ENCODE peak calls at places on chromosomes 7 and 10, in four cellular contexts. C is tibial artery, V is astrocyte, W is fibroblast of lung. U is an unnamed sample.

GRCh38 chr7:138753611-138754010 is 44.2 kb upstream of the TMEM213 start:
- DNase-seq in C (no peak), V (no peak), W (no peak), U (no peak)

GRCh38 chr10:48878091-48878490 is 61.5 kb downstream of the LRRC18 start:
- DNase-seq in C (no peak), V (no peak), W (no peak), U (no peak)

GRCh38 chr10:75187961-75188426 is 22.6 kb upstream of the VDAC2 start:
- DNase-seq in C (peak), V (peak), W (peak), U (no peak)

GRCh38 chr7:29288534-29289091 is 94.0 kb downstream of the CHN2 start:
- DNase-seq in C (no peak), V (no peak), W (no peak), U (no peak)

GRCh38 chr10:75254739-75255138 is 19.0 kb upstream of the COMTD1 start:
- DNase-seq in C (no peak), V (no peak), W (no peak), U (no peak)

GRCh38 chr10:62811159-62811875 is 4.8 kb downstream of the EGR2 start:
- DNase-seq in C (no peak), V (no peak), W (no peak), U (no peak)

GRCh38 chr7:378551-379455 is 88.8 kb downstream of the FOXL3 start:
- DNase-seq in C (peak), V (no peak), W (no peak), U (peak)

GRCh38 chr10:49279015-49279880 is 19.7 kb upstream of the C10orf71 start:
- DNase-seq in C (no peak), V (no peak), W (no peak), U (no peak)

GRCh38 chr7:96152706-96153105 is 169.2 kb downstream of the SLC25A13 start:
- DNase-seq in C (no peak), V (no peak), W (no peak), U (no peak)

GRCh38 chr10:8296090-8296741 is 241.7 kb downstream of the GATA3 start:
- DNase-seq in C (no peak), V (no peak), W (no peak), U (no peak)

GRCh38 chr7:117152213-117153007 is 170.4 kb downstream of the WNT2 start:
- DNase-seq in C (no peak), V (no peak), W (no peak), U (no peak)

GRCh38 chr7:150444674-150445365 is 5.6 kb upstream of the GIMAP8 start:
- DNase-seq in C (no peak), V (no peak), W (no peak), U (no peak)

GRCh38 chr7:105298439-105298894 is 90.3 kb downstream of the SRPK2 start:
- DNase-seq in C (no peak), V (no peak), W (no peak), U (no peak)

GRCh38 chr7:116588641-116589594 is 64.1 kb downstream of the CAV1 start:
- DNase-seq in C (no peak), V (peak), W (peak), U (no peak)

GRCh38 chr10:104056619-104057273 is 28.9 kb downstream of the COL17A1 start:
- DNase-seq in C (no peak), V (no peak), W (no peak), U (no peak)

GRCh38 chr10:72200883-72201282 is 14.9 kb upstream of the ANAPC16 start:
- DNase-seq in C (peak), V (no peak), W (no peak), U (no peak)

GRCh38 chr7:37000514-37000913 is 276.2 kb upstream of the AOAH start:
- DNase-seq in C (no peak), V (no peak), W (no peak), U (no peak)

GRCh38 chr7:39979406-39980073 is 29.5 kb downstream of the CDK13 start:
- DNase-seq in C (no peak), V (no peak), W (no peak), U (no peak)

GRCh38 chr7:150514748-150515222 is at the start of gene GIMAP7:
- DNase-seq in C (no peak), V (no peak), W (no peak), U (no peak)

GRCh38 chr7:151117565-151117964 is 31.3 kb downstream of the AGAP3 start:
- DNase-seq in C (no peak), V (no peak), W (no peak), U (no peak)

GRCh38 chr10:5685764-5686240 is 1.2 kb downstream of the TASOR2 start:
- DNase-seq in C (no peak), V (no peak), W (no peak), U (no peak)

GRCh38 chr10:105843786-105844560 is 1202.9 kb downstream of the SORCS3 start:
- DNase-seq in C (no peak), V (no peak), W (no peak), U (no peak)

GRCh38 chr7:84492565-84493034 is 298.0 kb upstream of the SEMA3A start:
- DNase-seq in C (no peak), V (no peak), W (no peak), U (no peak)

GRCh38 chr10:84097787-84098353 is 41.4 kb upstream of the GHITM start:
- DNase-seq in C (no peak), V (no peak), W (peak), U (no peak)

GRCh38 chr10:11330383-11331020 is 280.9 kb downstream of the USP6NL start:
- DNase-seq in C (no peak), V (peak), W (peak), U (no peak)

GRCh38 chr10:5732141-5732540 is 47.5 kb downstream of the TASOR2 start:
- DNase-seq in C (no peak), V (no peak), W (no peak), U (no peak)

GRCh38 chr10:27225011-27225590 is 15.5 kb downstream of the ACBD5 start:
- DNase-seq in C (no peak), V (no peak), W (no peak), U (no peak)

GRCh38 chr7:141702047-141702567 is at the start of gene DENND11:
- DNase-seq in C (peak), V (no peak), W (peak), U (no peak)

GRCh38 chr7:106968160-106968559 is 76.3 kb upstream of the PRKAR2B start:
- DNase-seq in C (no peak), V (no peak), W (no peak), U (peak)

GRCh38 chr7:5387711-5388245 is 35.9 kb downstream of the TNRC18 start:
- DNase-seq in C (no peak), V (no peak), W (no peak), U (no peak)

GRCh38 chr10:12640550-12640949 is 291.2 kb downstream of the CAMK1D start:
- DNase-seq in C (no peak), V (no peak), W (no peak), U (no peak)

GRCh38 chr7:25887795-25888559 is 264.0 kb upstream of the NFE2L3 start:
- DNase-seq in C (no peak), V (no peak), W (no peak), U (no peak)

GRCh38 chr7:157690833-157691382 is 354.1 kb downstream of the DNAJB6 start:
- DNase-seq in C (peak), V (peak), W (peak), U (peak)

GRCh38 chr7:77685219-77685618 is 11.0 kb upstream of the RSBN1L start:
- DNase-seq in C (no peak), V (peak), W (no peak), U (no peak)

GRCh38 chr7:108340856-108341411 is 115.3 kb downstream of the NRCAM start:
- DNase-seq in C (no peak), V (no peak), W (no peak), U (no peak)

GRCh38 chr10:15427836-15428414 is 56.8 kb upstream of the FAM171A1 start:
- DNase-seq in C (no peak), V (peak), W (peak), U (no peak)

GRCh38 chr7:134710511-134710853 is 63.8 kb downstream of the BPGM start:
- DNase-seq in C (no peak), V (no peak), W (no peak), U (no peak)

GRCh38 chr7:16071246-16071857 is 350.0 kb downstream of the CRPPA start:
- DNase-seq in C (no peak), V (peak), W (peak), U (no peak)

GRCh38 chr10:88254091-88254490 is 329.0 kb downstream of the RNLS start:
- DNase-seq in C (no peak), V (peak), W (peak), U (no peak)
- H3K27ac ChIP-seq in C (peak), V (no peak), W (no peak), U (peak)

GRCh38 chr10:97629289-97629688 is 4.0 kb downstream of the MORN4 start:
- DNase-seq in C (no peak), V (no peak), W (no peak), U (no peak)

GRCh38 chr10:97631098-97631497 is 2.2 kb downstream of the MORN4 start:
- DNase-seq in C (no peak), V (no peak), W (peak), U (no peak)

GRCh38 chr10:97635577-97635976 is 2.3 kb upstream of the MORN4 start:
- DNase-seq in C (no peak), V (no peak), W (no peak), U (no peak)

GRCh38 chr10:97632949-97633884 is at the start of gene MORN4:
- DNase-seq in C (peak), V (peak), W (peak), U (peak)

DNA sequence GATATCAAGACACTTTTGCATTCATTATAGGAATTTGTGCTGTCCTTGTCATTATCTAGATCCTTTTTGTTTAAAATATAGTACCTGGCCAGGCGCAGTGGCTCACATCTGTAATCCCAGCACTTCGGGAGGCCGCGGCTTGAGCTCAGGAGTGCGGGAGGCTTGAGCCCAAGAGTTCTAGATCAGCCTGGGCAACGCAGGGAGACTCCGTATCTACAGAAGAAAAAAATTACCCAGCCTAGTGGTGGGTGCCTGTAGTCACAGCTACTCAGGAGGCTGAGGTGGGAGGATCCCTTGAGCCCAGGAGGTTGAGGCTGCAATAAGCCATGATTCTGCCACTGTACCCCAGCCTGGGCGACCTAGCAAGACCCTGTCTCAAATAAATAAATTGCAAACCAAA is 621 bp upstream of the MORN4 start:
- DNase-seq in C (no peak), V (no peak), W (no peak), U (no peak)
- TF ChIP-seq CTCF in C (peak), V (no peak), W (no peak), U (no peak)

GRCh38 chr7:156168434-156168833 is 356.2 kb upstream of the SHH start:
- DNase-seq in C (no peak), V (no peak), W (no peak), U (peak)
- H3K27ac ChIP-seq in C (no peak), V (no peak), W (no peak), U (no peak)

DNA sequence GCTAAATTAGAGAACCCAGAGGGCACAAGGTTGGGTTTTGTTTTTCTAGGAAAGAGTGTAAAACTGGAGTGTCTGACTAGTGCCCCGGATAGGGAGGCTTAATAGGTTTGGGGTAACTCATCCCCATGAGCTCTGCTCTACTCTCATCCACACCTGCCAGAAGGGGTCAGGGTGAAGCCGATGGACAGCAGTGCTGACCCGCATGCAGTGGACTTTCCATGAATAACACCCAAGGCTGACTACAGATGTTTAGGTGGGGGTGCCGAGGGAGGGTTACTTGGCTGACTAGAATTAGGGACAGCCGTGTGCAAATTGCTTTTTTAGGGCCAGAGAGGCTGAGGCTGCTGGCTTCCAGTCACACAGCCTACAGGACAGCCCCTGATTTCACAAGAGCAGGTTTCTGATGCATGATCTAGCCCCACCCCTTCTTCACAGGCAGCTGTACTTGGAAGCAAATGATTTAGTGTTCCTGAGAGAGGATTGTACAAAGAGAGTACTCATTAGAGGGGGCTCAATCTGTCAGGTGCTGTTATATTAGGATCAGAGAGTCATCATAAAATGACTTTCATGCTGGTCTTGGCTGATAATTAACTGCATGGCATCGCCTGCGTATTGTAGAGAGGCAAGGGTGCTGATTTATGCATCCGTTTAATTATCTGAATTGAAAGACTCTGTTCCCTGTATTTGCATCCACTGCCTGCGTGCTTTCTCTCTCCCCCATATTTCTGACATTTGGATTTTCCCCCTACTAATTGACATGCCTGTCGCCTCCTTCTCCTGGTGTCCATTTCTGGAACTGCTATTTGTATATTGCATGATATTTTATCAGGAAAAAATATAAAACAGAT is 9.5 kb downstream of the INHBA start:
- DNase-seq in C (peak), V (no peak), W (peak), U (no peak)
- TF ChIP-seq CTCF in C (peak), V (peak), W (peak), U (peak)

U was measured in coronary artery.